ENCODE peak calls at places on chromosomes 12 and 14, in nine cellular contexts. Q, Y, X, K, C, Z, L, D and T are unnamed samples. For H3K9me3, the result is how much of the 10 kb centered on the place peaks cover.

GRCh38 chr14:103552011-103552797 is 10.3 kb downstream of the BAG5 start:
- DNase-seq in Q (no peak), Y (no peak), X (no peak), K (peak), C (no peak), Z (peak), L (no peak), D (no peak), T (peak)

GRCh38 chr12:112419269-112420133 is 754 bp downstream of the PTPN11 start:
- DNase-seq in Q (no peak), Y (peak), X (peak), K (peak), C (peak), Z (peak), L (no peak), D (peak), T (peak)

GRCh38 chr12:67447180-67447579 is 178.0 kb downstream of the CAND1 start:
- DNase-seq in Q (no peak), Y (no peak), X (no peak), K (no peak), C (no peak), Z (no peak), L (no peak), D (no peak), T (no peak)

GRCh38 chr14:73785336-73785833 is 66.2 kb upstream of the PTGR2 start:
- DNase-seq in Q (peak), Y (no peak), X (no peak), K (no peak), C (peak), Z (no peak), L (no peak), D (no peak), T (no peak)

GRCh38 chr14:101489092-101489760 is 72.1 kb upstream of the DIO3 start:
- DNase-seq in Q (no peak), Y (no peak), X (no peak), K (peak), C (no peak), Z (no peak), L (no peak), D (no peak), T (no peak)

GRCh38 chr12:120072472-120072871 is 44.1 kb downstream of the RAB35 start:
- DNase-seq in Q (peak), Y (no peak), X (no peak), K (no peak), C (no peak), Z (no peak), L (no peak), D (no peak), T (no peak)

GRCh38 chr14:58780595-58780994 is 142.8 kb downstream of the DACT1 start:
- DNase-seq in Q (no peak), Y (no peak), X (no peak), K (no peak), C (no peak), Z (no peak), L (no peak), D (no peak), T (no peak)

GRCh38 chr14:104558231-104559042 is 21.1 kb upstream of the C14orf180 start:
- DNase-seq in Q (no peak), Y (no peak), X (no peak), K (peak), C (no peak), Z (peak), L (no peak), D (no peak), T (peak)

GRCh38 chr12:1841606-1842182 is 21.3 kb downstream of the LRTM2 start:
- DNase-seq in Q (peak), Y (no peak), X (no peak), K (peak), C (no peak), Z (no peak), L (no peak), D (no peak), T (no peak)

GRCh38 chr12:106113446-106114083 is 25.2 kb downstream of the NUAK1 start:
- DNase-seq in Q (no peak), Y (no peak), X (no peak), K (no peak), C (no peak), Z (no peak), L (no peak), D (no peak), T (peak)

GRCh38 chr12:11014234-11014633 is 8.2 kb downstream of the TAS2R19 start:
- DNase-seq in Q (no peak), Y (no peak), X (no peak), K (no peak), C (no peak), Z (no peak), L (no peak), D (no peak), T (no peak)

GRCh38 chr14:75457648-75458165 is 29.9 kb downstream of the JDP2 start:
- DNase-seq in Q (no peak), Y (no peak), X (no peak), K (no peak), C (no peak), Z (no peak), L (no peak), D (no peak), T (no peak)

GRCh38 chr14:58876613-58877012 is 238.9 kb downstream of the DACT1 start:
- DNase-seq in Q (no peak), Y (no peak), X (no peak), K (no peak), C (no peak), Z (no peak), L (no peak), D (no peak), T (no peak)

GRCh38 chr14:86712727-86713126 is 1182.8 kb downstream of the FLRT2 start:
- DNase-seq in Q (no peak), Y (no peak), X (no peak), K (no peak), C (no peak), Z (no peak), L (no peak), D (no peak), T (no peak)

GRCh38 chr14:71117839-71118743 is 210.8 kb downstream of the PCNX1 start:
- DNase-seq in Q (no peak), Y (no peak), X (no peak), K (no peak), C (no peak), Z (no peak), L (no peak), D (no peak), T (no peak)

GRCh38 chr14:74507085-74507484 is 13.5 kb downstream of the ISCA2 start:
- DNase-seq in Q (peak), Y (no peak), X (no peak), K (no peak), C (no peak), Z (no peak), L (no peak), D (no peak), T (no peak)

GRCh38 chr12:109988903-109989302 is 7.3 kb downstream of the GIT2 start:
- DNase-seq in Q (no peak), Y (no peak), X (no peak), K (no peak), C (no peak), Z (no peak), L (no peak), D (no peak), T (no peak)

GRCh38 chr12:93725531-93725930 is 48.4 kb downstream of the CRADD start:
- DNase-seq in Q (no peak), Y (no peak), X (no peak), K (no peak), C (no peak), Z (no peak), L (no peak), D (no peak), T (no peak)

GRCh38 chr14:61519106-61519505 is 176.2 kb upstream of the HIF1A start:
- DNase-seq in Q (no peak), Y (no peak), X (no peak), K (no peak), C (no peak), Z (no peak), L (no peak), D (no peak), T (no peak)

GRCh38 chr12:133204264-133204603 is 22.9 kb downstream of the ZNF268 start:
- DNase-seq in Q (no peak), Y (no peak), X (no peak), K (no peak), C (no peak), Z (no peak), L (no peak), D (no peak), T (no peak)
- H3K9me3 ChIP-seq in Q (half or more), Y (half or more), X (half or more), K (half or more), C (under half), Z (half or more), L (half or more), D (under half), T (half or more)

GRCh38 chr14:55927059-55927458 is 191.2 kb upstream of the PELI2 start:
- DNase-seq in Q (no peak), Y (no peak), X (no peak), K (no peak), C (peak), Z (no peak), L (no peak), D (no peak), T (no peak)
- H3K27ac ChIP-seq in Q (no peak), Y (no peak), X (no peak), K (no peak), C (no peak), Z (peak), L (no peak), D (no peak), T (no peak)

DNA sequence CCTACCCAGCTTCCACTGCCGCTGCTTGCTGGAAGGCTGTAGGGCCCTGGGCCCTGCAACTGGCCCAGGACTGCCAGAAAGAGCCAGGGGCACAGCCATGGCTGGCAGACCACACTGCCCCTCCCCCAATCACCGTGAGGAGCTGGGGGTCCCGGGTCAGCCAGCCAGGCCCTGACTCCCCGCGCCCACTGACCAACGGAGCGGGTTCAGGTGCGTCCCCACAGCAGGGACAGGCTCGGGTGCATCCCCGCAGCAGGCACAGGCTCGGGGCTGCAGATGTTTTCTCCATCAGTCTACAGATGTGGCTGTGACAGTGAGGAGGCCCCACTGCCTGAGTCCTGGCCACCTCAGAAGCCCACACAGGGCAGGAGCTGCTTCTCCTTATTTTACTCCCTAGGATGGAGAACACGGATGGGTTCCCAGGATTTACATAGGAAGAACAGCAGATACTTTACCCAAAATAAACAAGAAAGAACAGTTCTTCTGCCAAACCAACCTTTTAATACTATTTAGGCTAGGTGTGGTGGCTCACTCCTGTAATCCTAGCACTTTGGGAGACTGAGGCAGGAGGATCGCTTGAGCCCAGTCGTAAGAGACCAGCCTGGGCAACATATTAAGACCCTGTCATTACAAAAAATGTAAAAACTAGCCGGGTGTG is 61.1 kb downstream of the TESC start:
- DNase-seq in Q (peak), Y (no peak), X (no peak), K (peak), C (no peak), Z (peak), L (no peak), D (no peak), T (no peak)
- H3K9me3 ChIP-seq in Q (under half), Y (under half), X (under half), K (under half), C (under half), Z (under half), L (under half), D (under half), T (under half)

GRCh38 chr12:65634061-65634460 is 190.2 kb upstream of the HMGA2 start:
- DNase-seq in Q (no peak), Y (no peak), X (no peak), K (no peak), C (no peak), Z (no peak), L (no peak), D (no peak), T (no peak)
- H3K27ac ChIP-seq in Q (no peak), Y (no peak), X (no peak), K (no peak), C (no peak), Z (peak), L (no peak), D (no peak), T (no peak)